ENCODE peak calls at places on chromosomes 12 and 14, in six cellular contexts. One of them, this sample, is unnamed. For H3K9me3, the result is how much of the 10 kb centered on the place peaks cover.

GRCh38 chr14:29545714-29546113 is 381.9 kb downstream of the PRKD1 start:
- DNase-seq in AG04450: no peak
- DNase-seq in upper lobe of right lung: no peak
- DNase-seq in WERI-Rb-1: no peak
- DNase-seq in right cardiac atrium: no peak
- DNase-seq in PC-3: no peak
- DNase-seq in this sample: no peak

GRCh38 chr14:69069020-69069421 is 83.9 kb downstream of the DCAF5 start:
- DNase-seq in right cardiac atrium: no peak
- DNase-seq in upper lobe of right lung: no peak
- DNase-seq in WERI-Rb-1: no peak
- DNase-seq in PC-3: peak
- DNase-seq in AG04450: peak
- DNase-seq in this sample: no peak

GRCh38 chr12:96422192-96422591 is 22.0 kb upstream of the CDK17 start:
- DNase-seq in PC-3: no peak
- DNase-seq in WERI-Rb-1: no peak
- DNase-seq in AG04450: no peak
- DNase-seq in upper lobe of right lung: no peak
- DNase-seq in right cardiac atrium: no peak
- DNase-seq in this sample: no peak

GRCh38 chr14:105475916-105476845 is 1.6 kb downstream of the CRIP2 start:
- DNase-seq in PC-3: peak
- DNase-seq in WERI-Rb-1: no peak
- DNase-seq in upper lobe of right lung: no peak
- DNase-seq in AG04450: no peak
- DNase-seq in right cardiac atrium: peak
- DNase-seq in this sample: peak

GRCh38 chr14:61130512-61131260 is 149.6 kb downstream of the SLC38A6 start:
- DNase-seq in AG04450: no peak
- DNase-seq in PC-3: no peak
- DNase-seq in upper lobe of right lung: no peak
- DNase-seq in WERI-Rb-1: no peak
- DNase-seq in right cardiac atrium: no peak
- DNase-seq in this sample: no peak

GRCh38 chr14:22174412-22174811 is 414.6 kb downstream of the DAD1 start:
- DNase-seq in upper lobe of right lung: no peak
- DNase-seq in AG04450: no peak
- DNase-seq in WERI-Rb-1: no peak
- DNase-seq in PC-3: no peak
- DNase-seq in right cardiac atrium: no peak
- DNase-seq in this sample: no peak

GRCh38 chr12:104494137-104494815 is 37.5 kb downstream of the CHST11 start:
- DNase-seq in right cardiac atrium: no peak
- DNase-seq in WERI-Rb-1: no peak
- DNase-seq in upper lobe of right lung: no peak
- DNase-seq in AG04450: no peak
- DNase-seq in PC-3: no peak
- DNase-seq in this sample: peak

GRCh38 chr12:117151195-117152031 is 38.9 kb downstream of the FBXO21 start:
- DNase-seq in upper lobe of right lung: peak
- DNase-seq in AG04450: no peak
- DNase-seq in WERI-Rb-1: peak
- DNase-seq in PC-3: peak
- DNase-seq in right cardiac atrium: peak
- DNase-seq in this sample: peak

GRCh38 chr12:92132282-92132681 is 13.4 kb downstream of the BTG1 start:
- DNase-seq in WERI-Rb-1: no peak
- DNase-seq in right cardiac atrium: no peak
- DNase-seq in PC-3: no peak
- DNase-seq in AG04450: no peak
- DNase-seq in upper lobe of right lung: no peak
- DNase-seq in this sample: no peak

GRCh38 chr12:34022079-34022830 is at the start of gene ALG10:
- DNase-seq in PC-3: peak
- DNase-seq in AG04450: peak
- DNase-seq in upper lobe of right lung: peak
- DNase-seq in right cardiac atrium: peak
- DNase-seq in WERI-Rb-1: peak
- DNase-seq in this sample: peak

GRCh38 chr14:50000215-50001145 is 107.6 kb downstream of the ARF6 start:
- DNase-seq in WERI-Rb-1: peak
- DNase-seq in upper lobe of right lung: peak
- DNase-seq in AG04450: no peak
- DNase-seq in PC-3: peak
- DNase-seq in right cardiac atrium: peak
- DNase-seq in this sample: peak

GRCh38 chr12:114918535-114919233 is 234.7 kb upstream of the TBX3 start:
- DNase-seq in upper lobe of right lung: no peak
- DNase-seq in PC-3: peak
- DNase-seq in right cardiac atrium: no peak
- DNase-seq in WERI-Rb-1: no peak
- DNase-seq in AG04450: no peak
- DNase-seq in this sample: no peak

GRCh38 chr12:3564861-3565260 is 73.9 kb downstream of the PRMT8 start:
- DNase-seq in AG04450: no peak
- DNase-seq in right cardiac atrium: no peak
- DNase-seq in WERI-Rb-1: no peak
- DNase-seq in PC-3: no peak
- DNase-seq in upper lobe of right lung: no peak
- DNase-seq in this sample: no peak

GRCh38 chr12:120211904-120212283 is 11.0 kb upstream of the RPLP0 start:
- DNase-seq in WERI-Rb-1: no peak
- DNase-seq in AG04450: no peak
- DNase-seq in PC-3: no peak
- DNase-seq in right cardiac atrium: no peak
- DNase-seq in upper lobe of right lung: peak
- DNase-seq in this sample: no peak

GRCh38 chr12:5684989-5685388 is 253.1 kb downstream of the NTF3 start:
- DNase-seq in WERI-Rb-1: no peak
- DNase-seq in upper lobe of right lung: no peak
- DNase-seq in right cardiac atrium: no peak
- DNase-seq in AG04450: no peak
- DNase-seq in PC-3: no peak
- DNase-seq in this sample: no peak

GRCh38 chr12:130976171-130976720 is 22.5 kb downstream of the ADGRD1 start:
- DNase-seq in AG04450: no peak
- DNase-seq in right cardiac atrium: no peak
- DNase-seq in PC-3: no peak
- DNase-seq in WERI-Rb-1: no peak
- DNase-seq in upper lobe of right lung: peak
- DNase-seq in this sample: no peak

GRCh38 chr14:99678198-99678597 is 5.9 kb upstream of the CYP46A1 start:
- DNase-seq in right cardiac atrium: no peak
- DNase-seq in WERI-Rb-1: no peak
- DNase-seq in upper lobe of right lung: no peak
- DNase-seq in AG04450: no peak
- DNase-seq in PC-3: no peak
- DNase-seq in this sample: no peak

GRCh38 chr12:124389537-124390441 is 94.9 kb downstream of the RFLNA start:
- DNase-seq in PC-3: no peak
- DNase-seq in upper lobe of right lung: no peak
- DNase-seq in WERI-Rb-1: no peak
- DNase-seq in AG04450: no peak
- DNase-seq in right cardiac atrium: no peak
- DNase-seq in this sample: no peak

GRCh38 chr12:127260531-127260930 is 1006.4 kb upstream of the TMEM132C start:
- DNase-seq in WERI-Rb-1: no peak
- DNase-seq in AG04450: no peak
- DNase-seq in PC-3: no peak
- DNase-seq in right cardiac atrium: no peak
- DNase-seq in upper lobe of right lung: no peak
- DNase-seq in this sample: no peak

GRCh38 chr12:111298583-111299436 is 70.1 kb downstream of the PHETA1 start:
- DNase-seq in right cardiac atrium: peak
- DNase-seq in AG04450: peak
- DNase-seq in PC-3: peak
- DNase-seq in WERI-Rb-1: peak
- DNase-seq in upper lobe of right lung: no peak
- DNase-seq in this sample: no peak

GRCh38 chr12:132454949-132455418 is 35.0 kb upstream of the FBRSL1 start:
- DNase-seq in AG04450: no peak
- DNase-seq in upper lobe of right lung: no peak
- DNase-seq in PC-3: no peak
- DNase-seq in right cardiac atrium: peak
- DNase-seq in WERI-Rb-1: no peak
- DNase-seq in this sample: no peak

GRCh38 chr14:93994919-93995682 is 2.0 kb upstream of the CCDC197 start:
- DNase-seq in right cardiac atrium: peak
- DNase-seq in AG04450: peak
- DNase-seq in PC-3: peak
- DNase-seq in upper lobe of right lung: no peak
- DNase-seq in WERI-Rb-1: no peak
- DNase-seq in this sample: no peak

GRCh38 chr12:107027304-107028053 is 40.5 kb upstream of the MTERF2 start:
- DNase-seq in PC-3: peak
- DNase-seq in upper lobe of right lung: no peak
- DNase-seq in WERI-Rb-1: no peak
- DNase-seq in AG04450: peak
- DNase-seq in right cardiac atrium: no peak
- DNase-seq in this sample: no peak

GRCh38 chr14:77264466-77265186 is 6.4 kb downstream of the NGB start:
- DNase-seq in PC-3: no peak
- DNase-seq in right cardiac atrium: no peak
- DNase-seq in WERI-Rb-1: no peak
- DNase-seq in upper lobe of right lung: no peak
- DNase-seq in AG04450: no peak
- DNase-seq in this sample: no peak

GRCh38 chr12:76026643-76027063 is 4.9 kb downstream of the PHLDA1 start:
- DNase-seq in upper lobe of right lung: no peak
- DNase-seq in right cardiac atrium: no peak
- DNase-seq in WERI-Rb-1: no peak
- DNase-seq in PC-3: peak
- DNase-seq in AG04450: no peak
- DNase-seq in this sample: no peak

GRCh38 chr12:51118706-51119105 is 35.3 kb upstream of the CSRNP2 start:
- DNase-seq in right cardiac atrium: no peak
- DNase-seq in AG04450: peak
- DNase-seq in upper lobe of right lung: no peak
- DNase-seq in PC-3: peak
- DNase-seq in WERI-Rb-1: no peak
- DNase-seq in this sample: no peak

GRCh38 chr12:219891-220352 is 6.0 kb upstream of the SLC6A12 start:
- DNase-seq in upper lobe of right lung: peak
- DNase-seq in AG04450: no peak
- DNase-seq in PC-3: peak
- DNase-seq in right cardiac atrium: peak
- DNase-seq in WERI-Rb-1: peak
- DNase-seq in this sample: peak

GRCh38 chr14:31897581-31898186 is 179.4 kb upstream of the ARHGAP5 start:
- DNase-seq in WERI-Rb-1: no peak
- DNase-seq in right cardiac atrium: no peak
- DNase-seq in upper lobe of right lung: no peak
- DNase-seq in PC-3: no peak
- DNase-seq in AG04450: no peak
- DNase-seq in this sample: no peak

GRCh38 chr12:46553911-46554310 is 181.3 kb upstream of the SLC38A2 start:
- DNase-seq in WERI-Rb-1: no peak
- DNase-seq in upper lobe of right lung: no peak
- DNase-seq in right cardiac atrium: no peak
- DNase-seq in PC-3: peak
- DNase-seq in AG04450: no peak
- DNase-seq in this sample: no peak

GRCh38 chr12:47753021-47754001 is 5.4 kb downstream of the RAPGEF3 start:
- DNase-seq in AG04450: no peak
- DNase-seq in upper lobe of right lung: peak
- DNase-seq in WERI-Rb-1: no peak
- DNase-seq in PC-3: peak
- DNase-seq in right cardiac atrium: peak
- DNase-seq in this sample: peak

GRCh38 chr12:111443586-111443985 is 37.9 kb downstream of the SH2B3 start:
- DNase-seq in right cardiac atrium: no peak
- DNase-seq in WERI-Rb-1: no peak
- DNase-seq in PC-3: peak
- DNase-seq in AG04450: no peak
- DNase-seq in upper lobe of right lung: no peak
- DNase-seq in this sample: no peak

GRCh38 chr12:8849785-8850184 is 27.4 kb downstream of the A2ML1 start:
- DNase-seq in WERI-Rb-1: no peak
- DNase-seq in PC-3: no peak
- DNase-seq in AG04450: no peak
- DNase-seq in right cardiac atrium: no peak
- DNase-seq in upper lobe of right lung: no peak
- DNase-seq in this sample: no peak

GRCh38 chr14:44404599-44405349 is 102.3 kb downstream of the FSCB start:
- DNase-seq in AG04450: no peak
- DNase-seq in right cardiac atrium: no peak
- DNase-seq in upper lobe of right lung: no peak
- DNase-seq in PC-3: no peak
- DNase-seq in WERI-Rb-1: no peak
- DNase-seq in this sample: no peak

GRCh38 chr12:67705394-67706370 is 57.1 kb downstream of the DYRK2 start:
- DNase-seq in AG04450: no peak
- DNase-seq in right cardiac atrium: no peak
- DNase-seq in WERI-Rb-1: no peak
- DNase-seq in upper lobe of right lung: no peak
- DNase-seq in PC-3: peak
- DNase-seq in this sample: no peak
- H3K27ac ChIP-seq in AG04450: no peak
- H3K27ac ChIP-seq in right cardiac atrium: peak
- H3K27ac ChIP-seq in WERI-Rb-1: no peak
- H3K27ac ChIP-seq in upper lobe of right lung: no peak
- H3K27ac ChIP-seq in PC-3: peak
- H3K27ac ChIP-seq in this sample: no peak

GRCh38 chr12:9866786-9867379 is 2.3 kb downstream of the CLEC2B start:
- DNase-seq in upper lobe of right lung: no peak
- DNase-seq in WERI-Rb-1: no peak
- DNase-seq in PC-3: no peak
- DNase-seq in AG04450: no peak
- DNase-seq in right cardiac atrium: no peak
- DNase-seq in this sample: no peak
- H3K4me3 ChIP-seq in upper lobe of right lung: peak
- H3K4me3 ChIP-seq in WERI-Rb-1: no peak
- H3K4me3 ChIP-seq in PC-3: no peak
- H3K4me3 ChIP-seq in AG04450: no peak
- H3K4me3 ChIP-seq in right cardiac atrium: peak
- H3K4me3 ChIP-seq in this sample: peak

GRCh38 chr14:40213701-40214100 is 781.5 kb upstream of the FBXO33 start:
- DNase-seq in PC-3: peak
- DNase-seq in WERI-Rb-1: no peak
- DNase-seq in right cardiac atrium: no peak
- DNase-seq in AG04450: no peak
- DNase-seq in upper lobe of right lung: no peak
- DNase-seq in this sample: no peak
- H3K9me3 ChIP-seq in PC-3: under half
- H3K9me3 ChIP-seq in WERI-Rb-1: under half
- H3K9me3 ChIP-seq in right cardiac atrium: under half
- H3K9me3 ChIP-seq in AG04450: under half
- H3K9me3 ChIP-seq in upper lobe of right lung: under half
- H3K9me3 ChIP-seq in this sample: under half

DNA sequence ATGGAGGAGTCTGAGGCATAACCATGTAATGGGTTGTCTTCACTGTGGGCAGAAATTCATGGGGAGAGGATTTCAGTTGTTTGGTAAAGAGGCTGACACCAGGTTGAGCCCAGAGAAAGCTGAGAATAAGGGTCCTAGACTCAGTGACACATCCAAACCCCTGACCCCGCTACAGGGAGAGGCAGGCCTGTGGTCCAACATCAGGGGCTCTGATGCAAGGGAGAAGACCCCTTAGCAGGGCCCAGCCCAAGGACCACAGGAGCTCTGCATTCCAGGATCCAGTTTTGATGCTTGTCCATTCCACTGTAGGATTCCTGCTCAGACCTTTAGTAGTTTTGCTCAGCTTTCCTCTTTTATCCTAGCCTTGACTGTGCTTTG is 15.5 kb downstream of the GPR68 start:
- DNase-seq in AG04450: no peak
- DNase-seq in PC-3: no peak
- DNase-seq in WERI-Rb-1: no peak
- DNase-seq in right cardiac atrium: no peak
- DNase-seq in upper lobe of right lung: no peak
- DNase-seq in this sample: no peak
- H3K27ac ChIP-seq in AG04450: no peak
- H3K27ac ChIP-seq in PC-3: peak
- H3K27ac ChIP-seq in WERI-Rb-1: no peak
- H3K27ac ChIP-seq in right cardiac atrium: no peak
- H3K27ac ChIP-seq in upper lobe of right lung: no peak
- H3K27ac ChIP-seq in this sample: no peak